ENCODE peak calls at places on chromosomes 16 and 17, in six cellular contexts. One of them, this sample, is unnamed.

GRCh38 chr16:2874584-2875362 is 8.2 kb upstream of the FLYWCH2 start:
- DNase-seq in AG10803: peak
- DNase-seq in tibial artery: peak
- DNase-seq in thoracic aorta: peak
- DNase-seq in CD8-positive, alpha-beta memory T cell: peak
- DNase-seq in psoas muscle: peak
- DNase-seq in this sample: peak

GRCh38 chr16:57245472-57246113 is 534 bp downstream of the ARL2BP start:
- DNase-seq in AG10803: peak
- DNase-seq in tibial artery: no peak
- DNase-seq in thoracic aorta: no peak
- DNase-seq in CD8-positive, alpha-beta memory T cell: no peak
- DNase-seq in psoas muscle: peak
- DNase-seq in this sample: no peak

GRCh38 chr16:1543085-1543896 is 9.8 kb downstream of the TMEM204 start:
- DNase-seq in AG10803: peak
- DNase-seq in tibial artery: peak
- DNase-seq in thoracic aorta: peak
- DNase-seq in CD8-positive, alpha-beta memory T cell: no peak
- DNase-seq in psoas muscle: peak
- DNase-seq in this sample: no peak

GRCh38 chr17:30600062-30600829 is 123.0 kb downstream of the GOSR1 start:
- DNase-seq in AG10803: peak
- DNase-seq in tibial artery: peak
- DNase-seq in thoracic aorta: peak
- DNase-seq in CD8-positive, alpha-beta memory T cell: peak
- DNase-seq in psoas muscle: peak
- DNase-seq in this sample: peak

GRCh38 chr16:83244057-83244456 is 563.7 kb upstream of the HSBP1 start:
- DNase-seq in AG10803: no peak
- DNase-seq in tibial artery: no peak
- DNase-seq in thoracic aorta: no peak
- DNase-seq in CD8-positive, alpha-beta memory T cell: no peak
- DNase-seq in psoas muscle: no peak
- DNase-seq in this sample: no peak

GRCh38 chr16:2785101-2785991 is 2.0 kb downstream of the PRSS33 start:
- DNase-seq in AG10803: no peak
- DNase-seq in tibial artery: no peak
- DNase-seq in thoracic aorta: no peak
- DNase-seq in CD8-positive, alpha-beta memory T cell: peak
- DNase-seq in psoas muscle: no peak
- DNase-seq in this sample: no peak

GRCh38 chr16:2858245-2859025 is 465 bp upstream of the PRSS22 start:
- DNase-seq in AG10803: no peak
- DNase-seq in tibial artery: peak
- DNase-seq in thoracic aorta: no peak
- DNase-seq in CD8-positive, alpha-beta memory T cell: no peak
- DNase-seq in psoas muscle: no peak
- DNase-seq in this sample: no peak

GRCh38 chr16:351804-352520 is 561 bp downstream of the AXIN1 start:
- DNase-seq in AG10803: no peak
- DNase-seq in tibial artery: no peak
- DNase-seq in thoracic aorta: no peak
- DNase-seq in CD8-positive, alpha-beta memory T cell: no peak
- DNase-seq in psoas muscle: peak
- DNase-seq in this sample: no peak

GRCh38 chr16:54397190-54397835 is 110.7 kb upstream of the IRX3 start:
- DNase-seq in AG10803: peak
- DNase-seq in tibial artery: no peak
- DNase-seq in thoracic aorta: no peak
- DNase-seq in CD8-positive, alpha-beta memory T cell: no peak
- DNase-seq in psoas muscle: no peak
- DNase-seq in this sample: no peak

GRCh38 chr16:57253410-57253927 is 8.4 kb downstream of the ARL2BP start:
- DNase-seq in AG10803: no peak
- DNase-seq in tibial artery: no peak
- DNase-seq in thoracic aorta: no peak
- DNase-seq in CD8-positive, alpha-beta memory T cell: no peak
- DNase-seq in psoas muscle: no peak
- DNase-seq in this sample: no peak

GRCh38 chr16:77822656-77823055 is 34.3 kb downstream of the VAT1L start:
- DNase-seq in AG10803: no peak
- DNase-seq in tibial artery: no peak
- DNase-seq in thoracic aorta: no peak
- DNase-seq in CD8-positive, alpha-beta memory T cell: no peak
- DNase-seq in psoas muscle: no peak
- DNase-seq in this sample: no peak

GRCh38 chr16:87789437-87790277 is 23.9 kb upstream of the KLHDC4 start:
- DNase-seq in AG10803: peak
- DNase-seq in tibial artery: peak
- DNase-seq in thoracic aorta: no peak
- DNase-seq in CD8-positive, alpha-beta memory T cell: no peak
- DNase-seq in psoas muscle: no peak
- DNase-seq in this sample: no peak

GRCh38 chr17:9760336-9760735 is 31.1 kb downstream of the DHRS7C start:
- DNase-seq in AG10803: no peak
- DNase-seq in tibial artery: no peak
- DNase-seq in thoracic aorta: no peak
- DNase-seq in CD8-positive, alpha-beta memory T cell: no peak
- DNase-seq in psoas muscle: no peak
- DNase-seq in this sample: no peak

GRCh38 chr16:54447606-54448440 is 161.2 kb upstream of the IRX3 start:
- DNase-seq in AG10803: peak
- DNase-seq in tibial artery: no peak
- DNase-seq in thoracic aorta: no peak
- DNase-seq in CD8-positive, alpha-beta memory T cell: no peak
- DNase-seq in psoas muscle: peak
- DNase-seq in this sample: no peak

GRCh38 chr17:45388604-45389325 is 43.9 kb downstream of the ARHGAP27 start:
- DNase-seq in AG10803: peak
- DNase-seq in tibial artery: no peak
- DNase-seq in thoracic aorta: no peak
- DNase-seq in CD8-positive, alpha-beta memory T cell: no peak
- DNase-seq in psoas muscle: no peak
- DNase-seq in this sample: no peak

GRCh38 chr16:79186196-79186595 is 414.3 kb downstream of the MAF start:
- DNase-seq in AG10803: no peak
- DNase-seq in tibial artery: no peak
- DNase-seq in thoracic aorta: no peak
- DNase-seq in CD8-positive, alpha-beta memory T cell: no peak
- DNase-seq in psoas muscle: no peak
- DNase-seq in this sample: no peak

GRCh38 chr17:40317345-40317873 is 8.4 kb downstream of the RARA start:
- DNase-seq in AG10803: peak
- DNase-seq in tibial artery: peak
- DNase-seq in thoracic aorta: no peak
- DNase-seq in CD8-positive, alpha-beta memory T cell: peak
- DNase-seq in psoas muscle: peak
- DNase-seq in this sample: no peak

GRCh38 chr16:53112015-53112414 is 57.2 kb downstream of the CHD9 start:
- DNase-seq in AG10803: peak
- DNase-seq in tibial artery: no peak
- DNase-seq in thoracic aorta: no peak
- DNase-seq in CD8-positive, alpha-beta memory T cell: no peak
- DNase-seq in psoas muscle: no peak
- DNase-seq in this sample: no peak

DNA sequence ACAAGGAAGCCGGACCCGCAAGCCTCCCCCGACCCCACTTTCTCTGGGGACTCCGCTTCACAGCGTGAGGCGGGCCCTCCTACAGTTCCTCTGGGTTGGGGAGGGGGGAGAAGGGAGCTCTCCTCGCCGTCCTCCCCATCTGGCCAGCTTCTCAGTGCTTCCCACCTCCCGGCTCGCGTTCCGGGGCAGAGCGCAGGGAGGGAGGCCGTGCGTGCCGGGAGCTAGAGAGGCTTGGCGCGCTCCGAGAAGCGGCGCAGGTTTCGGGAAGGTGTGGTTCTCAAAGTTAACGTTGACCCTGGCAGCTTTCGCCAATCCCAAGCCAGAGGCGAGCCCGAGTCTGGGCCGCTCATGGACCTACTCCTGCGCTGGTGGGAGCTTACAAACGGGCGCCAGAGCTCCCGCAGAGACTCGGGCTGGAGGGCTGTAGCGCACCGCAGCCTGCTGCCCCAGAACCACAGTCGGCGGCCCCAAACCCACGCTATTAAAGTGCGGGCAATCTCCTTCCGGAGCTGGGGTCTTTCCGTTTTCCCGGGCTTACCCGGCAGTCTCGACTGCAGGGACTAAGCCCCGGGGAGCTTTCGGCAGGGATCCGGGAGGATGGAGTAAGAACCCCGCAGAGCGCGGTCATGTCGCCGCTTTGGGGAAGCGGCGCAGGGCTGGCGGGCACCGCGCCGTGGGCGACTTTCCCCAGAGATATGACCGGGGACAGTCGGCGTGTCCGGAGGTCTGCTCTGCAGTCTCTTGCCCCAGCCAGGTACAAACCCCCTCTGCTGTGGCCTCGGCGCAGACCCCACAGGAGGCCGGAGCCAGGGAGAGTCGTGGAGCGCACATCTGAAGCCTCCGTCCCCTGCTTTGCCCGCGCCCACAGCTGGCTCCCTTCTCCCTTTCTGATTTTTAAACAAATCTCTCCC is 797 bp downstream of the CDH11 start:
- DNase-seq in AG10803: no peak
- DNase-seq in tibial artery: peak
- DNase-seq in thoracic aorta: no peak
- DNase-seq in CD8-positive, alpha-beta memory T cell: no peak
- DNase-seq in psoas muscle: no peak
- DNase-seq in this sample: no peak
- H3K4me3 ChIP-seq in AG10803: peak
- H3K4me3 ChIP-seq in tibial artery: peak
- H3K4me3 ChIP-seq in thoracic aorta: peak
- H3K4me3 ChIP-seq in CD8-positive, alpha-beta memory T cell: no peak
- H3K4me3 ChIP-seq in psoas muscle: peak
- H3K4me3 ChIP-seq in this sample: no peak

DNA sequence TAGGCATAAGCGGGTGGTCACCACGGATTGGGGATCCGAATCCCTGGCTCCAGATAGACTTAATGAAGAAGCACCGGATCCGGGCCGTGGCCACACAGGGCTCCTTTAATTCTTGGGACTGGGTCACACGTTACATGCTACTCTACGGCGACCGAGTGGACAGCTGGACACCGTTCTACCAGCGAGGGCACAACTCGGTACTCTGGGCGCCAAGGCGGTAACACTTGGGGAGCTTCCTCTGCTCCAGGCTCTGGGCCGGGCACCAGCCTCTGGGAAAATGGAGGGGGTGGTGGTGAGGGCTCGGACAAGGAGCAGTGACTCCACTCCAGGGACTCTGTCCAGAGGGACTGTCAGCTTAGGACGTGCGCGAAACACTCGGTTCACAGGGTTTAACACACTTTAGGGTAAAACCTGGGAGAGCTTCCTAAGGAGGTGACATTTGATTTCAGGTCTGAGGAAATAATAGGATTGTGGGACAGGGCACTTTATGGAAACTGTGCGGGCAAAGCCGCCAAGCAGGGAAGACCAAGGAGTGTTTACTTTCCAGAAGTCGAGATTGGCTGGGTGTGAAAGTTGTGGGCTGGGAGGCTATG is 1.8 kb downstream of the CNTNAP1 start:
- DNase-seq in AG10803: no peak
- DNase-seq in tibial artery: no peak
- DNase-seq in thoracic aorta: no peak
- DNase-seq in CD8-positive, alpha-beta memory T cell: no peak
- DNase-seq in psoas muscle: no peak
- DNase-seq in this sample: no peak
- H3K4me3 ChIP-seq in AG10803: no peak
- H3K4me3 ChIP-seq in tibial artery: peak
- H3K4me3 ChIP-seq in thoracic aorta: peak
- H3K4me3 ChIP-seq in CD8-positive, alpha-beta memory T cell: no peak
- H3K4me3 ChIP-seq in psoas muscle: peak
- H3K4me3 ChIP-seq in this sample: no peak

DNA sequence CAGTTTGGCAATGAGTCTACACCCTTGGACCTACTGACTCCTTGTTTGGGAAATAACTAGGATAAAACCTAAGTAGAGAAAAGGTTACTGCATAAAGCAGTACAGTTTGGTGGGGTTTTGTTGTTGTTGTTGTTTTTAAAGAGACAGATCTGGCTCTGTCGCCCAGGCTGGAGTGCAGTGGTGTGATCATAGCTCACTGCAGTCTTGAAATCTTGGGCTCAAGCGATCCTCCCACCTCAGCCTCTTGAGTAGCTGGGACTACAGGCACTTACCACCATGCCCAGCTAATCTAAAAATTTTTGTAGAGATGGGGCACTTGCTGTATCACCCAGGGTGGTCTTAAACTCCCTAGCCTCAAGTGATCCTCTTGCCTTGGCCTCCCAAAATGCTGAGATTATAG is 1.2 kb downstream of the PDP2 start:
- DNase-seq in AG10803: no peak
- DNase-seq in tibial artery: no peak
- DNase-seq in thoracic aorta: no peak
- DNase-seq in CD8-positive, alpha-beta memory T cell: no peak
- DNase-seq in psoas muscle: no peak
- DNase-seq in this sample: no peak
- H3K4me3 ChIP-seq in AG10803: peak
- H3K4me3 ChIP-seq in tibial artery: peak
- H3K4me3 ChIP-seq in thoracic aorta: no peak
- H3K4me3 ChIP-seq in CD8-positive, alpha-beta memory T cell: no peak
- H3K4me3 ChIP-seq in psoas muscle: peak
- H3K4me3 ChIP-seq in this sample: peak

GRCh38 chr17:11002417-11002816 is 164.5 kb upstream of the PIRT start:
- DNase-seq in AG10803: no peak
- DNase-seq in tibial artery: no peak
- DNase-seq in thoracic aorta: no peak
- DNase-seq in CD8-positive, alpha-beta memory T cell: no peak
- DNase-seq in psoas muscle: no peak
- DNase-seq in this sample: no peak
- H3K4me3 ChIP-seq in AG10803: no peak
- H3K4me3 ChIP-seq in tibial artery: no peak
- H3K4me3 ChIP-seq in thoracic aorta: no peak
- H3K4me3 ChIP-seq in CD8-positive, alpha-beta memory T cell: no peak
- H3K4me3 ChIP-seq in psoas muscle: no peak
- H3K4me3 ChIP-seq in this sample: no peak

DNA sequence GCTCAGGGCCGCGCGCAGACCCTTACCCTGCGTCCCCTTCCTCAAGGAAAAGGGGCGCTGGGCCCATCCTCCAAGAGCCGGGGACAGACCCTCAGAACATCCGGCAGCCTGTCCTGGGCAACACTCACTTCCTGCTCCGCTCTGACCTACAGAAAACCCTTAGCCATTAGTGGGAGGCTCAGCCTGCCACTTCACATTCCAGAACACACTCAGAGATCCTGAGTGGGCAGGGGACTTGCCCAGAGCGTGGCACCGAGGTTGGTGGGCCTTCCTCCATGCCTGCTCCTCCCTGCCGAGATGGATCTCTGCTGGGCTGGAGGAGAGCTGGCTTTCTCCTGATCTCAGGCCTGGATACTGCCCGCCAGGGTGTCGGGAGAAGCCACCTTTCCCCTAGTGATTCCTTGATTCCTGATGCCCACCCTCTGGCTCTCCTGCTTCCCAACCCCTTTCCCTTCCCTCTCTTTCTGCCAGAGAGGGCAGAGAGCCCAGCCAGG is 1.5 kb downstream of the SCARF1 start:
- DNase-seq in AG10803: peak
- DNase-seq in tibial artery: no peak
- DNase-seq in thoracic aorta: no peak
- DNase-seq in CD8-positive, alpha-beta memory T cell: no peak
- DNase-seq in psoas muscle: no peak
- DNase-seq in this sample: no peak
- H3K4me3 ChIP-seq in AG10803: no peak
- H3K4me3 ChIP-seq in tibial artery: peak
- H3K4me3 ChIP-seq in thoracic aorta: peak
- H3K4me3 ChIP-seq in CD8-positive, alpha-beta memory T cell: peak
- H3K4me3 ChIP-seq in psoas muscle: peak
- H3K4me3 ChIP-seq in this sample: no peak